ENCODE peak calls at places on chromosomes 7 and 10, in four cellular contexts. L is GM23338, Z is right lobe of liver, T is progenitor cell of endocrine pancreas. Q is an unnamed sample.

GRCh38 chr7:45874408-45875131 is 1.7 kb upstream of the CCDC201 start:
- DNase-seq in Z (no peak), T (no peak), L (no peak), Q (no peak)

GRCh38 chr10:100828744-100829102 is 83.3 kb downstream of the PAX2 start:
- DNase-seq in L (peak), Z (no peak), T (no peak), Q (no peak)

GRCh38 chr10:130242483-130242882 is 106.3 kb downstream of the GLRX3 start:
- DNase-seq in Z (no peak), L (no peak), T (no peak), Q (no peak)

GRCh38 chr10:102918817-102919236 is 733 bp downstream of the CNNM2 start:
- DNase-seq in T (no peak), Z (peak), L (peak), Q (no peak)

GRCh38 chr10:119652361-119652760 is 1.2 kb downstream of the BAG3 start:
- DNase-seq in Z (no peak), T (no peak), L (no peak), Q (no peak)

GRCh38 chr7:11923376-11923922 is 91.5 kb upstream of the THSD7A start:
- DNase-seq in Z (no peak), T (no peak), L (no peak), Q (no peak)

GRCh38 chr7:83964318-83964717 is 230.3 kb downstream of the SEMA3A start:
- DNase-seq in T (no peak), L (no peak), Z (no peak), Q (no peak)

GRCh38 chr7:139321071-139321745 is 19.9 kb upstream of the FMC1 start:
- DNase-seq in T (no peak), L (peak), Z (no peak), Q (no peak)

GRCh38 chr10:78196964-78197363 is 163.3 kb downstream of the RPS24 start:
- DNase-seq in L (no peak), T (no peak), Z (no peak), Q (no peak)

GRCh38 chr7:25349283-25349682 is 121.0 kb upstream of the NPVF start:
- DNase-seq in T (no peak), Z (no peak), L (no peak), Q (no peak)

GRCh38 chr10:93379366-93380042 is 102.6 kb downstream of the MYOF start:
- DNase-seq in L (no peak), T (no peak), Z (no peak), Q (no peak)

GRCh38 chr7:137003071-137003470 is 134.6 kb downstream of the CHRM2 start:
- DNase-seq in T (no peak), Z (no peak), L (no peak), Q (no peak)

GRCh38 chr7:40470111-40470736 is 335.4 kb downstream of the SUGCT start:
- DNase-seq in Z (peak), T (no peak), L (no peak), Q (no peak)

GRCh38 chr7:127885843-127886242 is 145.4 kb downstream of the LRRC4 start:
- DNase-seq in Z (no peak), L (no peak), T (no peak), Q (no peak)

GRCh38 chr10:26779176-26779860 is 81.4 kb downstream of the ABI1 start:
- DNase-seq in T (no peak), Z (no peak), L (no peak), Q (no peak)

GRCh38 chr7:66211429-66211828 is 6.3 kb downstream of the TPST1 start:
- DNase-seq in Z (no peak), T (no peak), L (no peak), Q (no peak)

GRCh38 chr10:38118072-38118807 is 24.1 kb downstream of the ZNF37A start:
- DNase-seq in L (peak), Z (no peak), T (no peak), Q (no peak)

GRCh38 chr7:128869138-128869943 is 6.7 kb downstream of the ATP6V1F start:
- DNase-seq in L (peak), Z (no peak), T (peak), Q (peak)

GRCh38 chr10:22444219-22444788 is 99.0 kb downstream of the SPAG6 start:
- DNase-seq in T (no peak), Z (no peak), L (peak), Q (no peak)

GRCh38 chr7:721619-722248 is 4.8 kb upstream of the DNAAF5 start:
- DNase-seq in L (no peak), Z (no peak), T (no peak), Q (no peak)

GRCh38 chr7:70659263-70659662 is 472.7 kb upstream of the GALNT17 start:
- DNase-seq in Z (no peak), L (no peak), T (no peak), Q (no peak)

GRCh38 chr7:36602975-36603887 is 121.1 kb downstream of the AOAH start:
- DNase-seq in T (no peak), L (no peak), Z (no peak), Q (no peak)

GRCh38 chr10:32237644-32238345 is 109.2 kb downstream of the EPC1 start:
- DNase-seq in Z (no peak), L (no peak), T (no peak), Q (no peak)

GRCh38 chr10:11810313-11810766 is 12.8 kb upstream of the PROSER2 start:
- DNase-seq in Z (no peak), T (no peak), L (no peak), Q (no peak)

GRCh38 chr7:35565927-35566326 is 129.0 kb downstream of the HERPUD2 start:
- DNase-seq in Z (no peak), L (no peak), T (no peak), Q (no peak)

GRCh38 chr10:79239275-79239779 is 107.9 kb upstream of the PPIF start:
- DNase-seq in T (no peak), L (peak), Z (peak), Q (peak)

GRCh38 chr7:140623995-140624902 is 16.4 kb downstream of the DENND2A start:
- DNase-seq in T (no peak), L (peak), Z (no peak), Q (no peak)

GRCh38 chr7:70028620-70029019 is 430.3 kb downstream of the AUTS2 start:
- DNase-seq in Z (no peak), L (no peak), T (no peak), Q (no peak)

GRCh38 chr7:82468435-82468834 is 24.9 kb upstream of the CACNA2D1 start:
- DNase-seq in L (no peak), Z (no peak), T (no peak), Q (no peak)

GRCh38 chr10:61628875-61629513 is 33.7 kb upstream of the CABCOCO1 start:
- DNase-seq in T (no peak), Z (no peak), L (peak), Q (no peak)

GRCh38 chr7:107014381-107015023 is 30.0 kb upstream of the PRKAR2B start:
- DNase-seq in Z (no peak), L (peak), T (no peak), Q (no peak)

GRCh38 chr7:74443591-74444365 is 9.9 kb upstream of the GTF2IRD1 start:
- DNase-seq in T (no peak), Z (no peak), L (no peak), Q (no peak)

GRCh38 chr7:91683823-91684222 is 196.7 kb downstream of the MTERF1 start:
- DNase-seq in T (no peak), L (no peak), Z (no peak), Q (no peak)

GRCh38 chr7:30616318-30616717 is 21.6 kb downstream of the GARS1 start:
- DNase-seq in Z (no peak), T (no peak), L (no peak), Q (no peak)

GRCh38 chr10:124025638-124026336 is 67.6 kb downstream of the CHST15 start:
- DNase-seq in Z (peak), T (no peak), L (peak), Q (no peak)

GRCh38 chr7:118918556-118918955 is 694.1 kb downstream of the ANKRD7 start:
- DNase-seq in L (peak), Z (no peak), T (no peak), Q (no peak)
- TF ChIP-seq CTCF in L (peak), Z (peak), T (peak), Q (peak)

GRCh38 chr7:121525155-121525819 is 129.2 kb upstream of the FAM3C start:
- DNase-seq in T (no peak), Z (no peak), L (no peak), Q (no peak)

GRCh38 chr7:121529003-121529402 is 132.9 kb upstream of the FAM3C start:
- DNase-seq in Z (no peak), L (no peak), T (no peak), Q (no peak)

GRCh38 chr7:121531175-121532070 is 135.3 kb upstream of the FAM3C start:
- DNase-seq in Z (no peak), L (no peak), T (no peak), Q (no peak)

GRCh38 chr7:121530251-121531174 is 134.4 kb upstream of the FAM3C start:
- DNase-seq in L (no peak), Z (no peak), T (no peak), Q (no peak)
- TF ChIP-seq CTCF in L (no peak), Z (no peak), T (no peak), Q (no peak)

DNA sequence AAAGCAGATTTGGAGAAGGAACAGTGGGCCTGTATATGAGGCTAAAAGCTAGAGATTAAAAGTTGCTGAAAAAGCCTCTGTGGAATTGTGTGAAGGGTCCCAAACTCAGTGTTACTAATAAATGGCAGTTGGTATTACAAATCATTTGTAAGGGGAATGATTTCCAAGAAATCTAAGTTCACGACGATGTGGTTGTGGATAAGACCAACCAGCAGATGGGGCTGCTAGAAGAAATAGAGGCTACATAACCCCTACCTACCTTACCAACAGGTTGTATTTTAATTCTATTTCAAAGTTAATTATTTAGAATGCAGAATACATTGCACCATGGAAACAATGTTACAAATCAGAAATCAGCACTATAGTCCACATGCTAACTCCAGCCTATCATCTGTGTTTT is 377.1 kb downstream of the HPSE2 start:
- DNase-seq in T (no peak), L (peak), Z (no peak), Q (no peak)
- TF ChIP-seq CTCF in T (peak), L (peak), Z (peak), Q (peak)

DNA sequence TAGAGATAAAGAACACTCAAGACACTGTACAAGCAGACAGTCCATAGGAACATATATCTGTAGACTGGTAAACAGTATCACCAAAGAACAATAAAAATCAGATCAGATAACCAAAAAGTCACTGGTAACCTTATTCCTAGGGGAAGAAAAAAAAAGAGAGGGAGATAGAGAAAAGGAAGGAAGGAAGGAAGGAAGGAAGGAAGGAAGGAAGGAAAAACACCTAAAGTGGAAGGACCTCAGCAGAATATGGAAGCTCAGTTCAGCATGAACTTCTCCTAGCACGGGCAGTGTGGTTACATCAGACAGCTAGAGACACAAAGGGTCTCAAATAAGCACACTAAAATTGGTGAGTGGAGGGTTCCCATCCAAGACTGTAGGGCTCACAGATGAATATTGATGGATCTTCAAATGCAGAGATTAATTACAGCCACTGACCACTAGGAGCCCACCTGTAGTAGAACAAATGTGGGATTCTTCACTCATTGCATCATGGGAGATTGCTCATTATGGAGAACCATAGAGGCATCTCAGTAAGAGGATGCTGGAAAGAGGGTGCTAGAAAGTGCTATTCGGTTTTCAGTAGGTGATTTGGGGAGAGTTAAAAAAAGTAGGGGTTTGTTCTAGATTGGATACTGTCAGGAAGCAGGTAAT is 293.4 kb upstream of the C7orf33 start:
- DNase-seq in Z (no peak), L (peak), T (no peak), Q (no peak)
- TF ChIP-seq CTCF in Z (no peak), L (peak), T (peak), Q (peak)

GRCh38 chr7:2154831-2155230 is 77.9 kb downstream of the MAD1L1 start:
- DNase-seq in L (no peak), T (no peak), Z (no peak), Q (no peak)

GRCh38 chr7:2159176-2159520 is 73.6 kb downstream of the MAD1L1 start:
- DNase-seq in T (no peak), Z (no peak), L (peak), Q (no peak)

GRCh38 chr7:2156756-2157472 is 75.8 kb downstream of the MAD1L1 start:
- DNase-seq in L (no peak), Z (no peak), T (no peak), Q (no peak)

GRCh38 chr7:2158331-2159175 is 74.2 kb downstream of the MAD1L1 start:
- DNase-seq in T (no peak), L (no peak), Z (no peak), Q (no peak)

DNA sequence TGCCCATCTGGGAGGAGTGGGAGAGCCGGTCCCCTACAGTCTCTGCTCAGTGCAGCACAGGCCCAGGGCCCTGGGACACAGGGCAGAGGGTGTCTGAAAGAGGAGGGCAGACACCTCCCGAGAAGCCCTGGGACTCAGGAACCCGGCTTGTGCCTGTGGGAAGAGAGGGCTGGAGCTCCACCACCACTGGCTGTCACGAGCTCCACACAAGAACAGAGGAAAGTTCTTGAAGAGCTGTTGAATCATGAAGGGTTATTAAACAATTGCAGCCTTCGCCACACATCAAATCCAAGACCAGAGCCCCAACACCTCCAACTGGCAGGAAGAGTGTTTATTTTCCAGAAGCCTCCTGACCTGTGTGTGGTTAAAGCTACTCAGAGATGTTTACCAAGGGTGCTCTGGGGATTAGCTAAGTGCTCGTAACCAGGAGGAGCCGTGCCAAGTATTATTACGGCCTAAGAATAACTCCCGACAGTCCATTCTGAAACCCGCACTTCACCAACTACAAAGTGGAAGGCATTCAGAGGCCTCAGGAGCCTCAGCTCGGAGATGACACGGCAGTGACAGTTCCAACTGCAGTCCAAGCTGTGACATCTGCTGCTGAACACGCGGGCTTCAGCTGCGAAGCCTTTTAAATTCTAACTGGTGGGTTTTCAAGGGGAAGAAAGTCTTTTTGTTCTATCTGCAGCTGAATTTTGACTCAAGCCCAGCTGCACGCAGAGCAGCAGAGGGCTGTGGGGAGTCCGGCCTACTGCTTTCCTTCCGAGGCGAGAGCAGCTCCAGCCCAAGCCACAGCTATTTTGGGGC is 75.1 kb downstream of the MAD1L1 start:
- DNase-seq in Z (no peak), T (no peak), L (no peak), Q (no peak)
- TF ChIP-seq CTCF in Z (no peak), T (no peak), L (no peak), Q (no peak)